ENCODE peak calls at places on chromosomes 4 and X, in six cellular contexts. P is activated CD4-positive, alpha-beta T cell treated with anti-CD3 and anti-CD28 coated beads, Interleukin-2, amount 50 U/mL, for 4 hours; J is sciatic nerve; V is heart left ventricle; L is AG09309; M is Right ventricle myocardium superior. W is an unnamed sample.

GRCh38 chr4:7760228-7760627 is 179.4 kb downstream of the AFAP1 start:
- DNase-seq in V (no peak), P (no peak), L (no peak), J (no peak), M (peak; percentile 37), W (peak; percentile 25)

GRCh38 chrX:15977644-15978043 is 123.0 kb upstream of the AP1S2 start:
- DNase-seq in P (no peak), L (no peak), J (no peak), V (no peak), M (no peak), W (no peak)

GRCh38 chr4:75545526-75545925 is 10.3 kb upstream of the ODAPH start:
- DNase-seq in V (no peak), M (no peak), L (peak; percentile 13), J (no peak), P (no peak), W (no peak)

GRCh38 chrX:109776986-109777385 is 43.9 kb upstream of the ACSL4 start:
- DNase-seq in M (no peak), P (no peak), J (no peak), L (no peak), V (no peak), W (no peak)

GRCh38 chr4:38132140-38132673 is 172.0 kb downstream of the PTTG2 start:
- DNase-seq in M (no peak), J (no peak), L (peak; percentile 94), V (peak; percentile 69), P (peak; percentile 55), W (no peak)

GRCh38 chr4:138952405-138952804 is 63.2 kb upstream of the NOCT start:
- DNase-seq in J (no peak), L (no peak), P (peak; percentile 12), M (no peak), V (no peak), W (no peak)

GRCh38 chr4:102253860-102254259 is 91.4 kb downstream of the SLC39A8 start:
- DNase-seq in J (no peak), V (no peak), M (no peak), P (no peak), L (no peak), W (no peak)

GRCh38 chr4:182015893-182016292 is 227.3 kb upstream of the TENM3 start:
- DNase-seq in L (peak; percentile 18), M (no peak), P (no peak), V (no peak), J (no peak), W (no peak)

GRCh38 chr4:165874799-165875371 is 1.8 kb downstream of the TLL1 start:
- DNase-seq in P (no peak), V (peak; percentile 29), M (peak; percentile 54), J (peak; percentile 56), L (no peak), W (peak; percentile 56)

GRCh38 chrX:9339603-9340569 is 125.0 kb upstream of the TBL1X start:
- DNase-seq in J (no peak), P (no peak), M (peak; percentile 63), L (no peak), V (peak; percentile 68), W (peak; percentile 60)

GRCh38 chrX:140342410-140342809 is 162.5 kb downstream of the SOX3 start:
- DNase-seq in V (no peak), P (no peak), J (no peak), L (no peak), M (no peak), W (no peak)

GRCh38 chr4:52750213-52750612 is 1.0 kb downstream of the ERVMER34-1 start:
- DNase-seq in L (no peak), M (no peak), J (no peak), V (no peak), P (no peak), W (no peak)

GRCh38 chr4:168451744-168452394 is 28.4 kb downstream of the DDX60L start:
- DNase-seq in J (no peak), M (no peak), L (no peak), V (no peak), P (no peak), W (no peak)

W was measured in left ventricle myocardium superior.